ENCODE peak calls at places on chromosomes 3 and 15, in eight cellular contexts. T is colonic mucosa; Q is activated naive CD4-positive, alpha-beta T cell treated with anti-CD3 and anti-CD28 coated beads for 36 hours; A is RPMI7951; R is left cardiac atrium; U is T follicular helper cell; P is stimulated activated CD4-positive, alpha-beta T cell treated with anti-CD3 and anti-CD28 coated beads, Interleukin-1b, Interleukin-23, amount 100 ng/mL, for 4 hours; Z is NCI-H510A treated with DMSO at 0.1 percent for 48 hours. H is an unnamed sample.

GRCh38 chr3:5041315-5041714 is 62.1 kb downstream of the BHLHE40 start:
- DNase-seq in T (no peak), Q (no peak), A (no peak), R (no peak), U (no peak), P (no peak), Z (no peak), H (no peak)

GRCh38 chr3:194985031-194985578 is 285.9 kb downstream of the XXYLT1 start:
- DNase-seq in T (peak; percentile 77), Q (no peak), A (peak; percentile 75), R (peak; percentile 69), U (no peak), P (no peak), Z (peak; percentile 9), H (no peak)

GRCh38 chr15:51969728-51970127 is 1.9 kb downstream of the LEO1 start:
- DNase-seq in T (no peak), Q (no peak), A (peak; percentile 72), R (no peak), U (no peak), P (no peak), Z (no peak), H (no peak)

GRCh38 chr3:8324727-8325126 is 176.9 kb upstream of the LMCD1 start:
- DNase-seq in T (no peak), Q (peak; percentile 48), A (peak; percentile 16), R (peak; percentile 50), U (peak; percentile 32), P (peak; percentile 9), Z (no peak), H (peak; percentile 62)

GRCh38 chr3:143199998-143200909 is 80.7 kb downstream of the CHST2 start:
- DNase-seq in T (no peak), Q (no peak), A (no peak), R (no peak), U (no peak), P (no peak), Z (no peak), H (no peak)

GRCh38 chr3:25594007-25594502 is 70.7 kb downstream of the TOP2B start:
- DNase-seq in T (no peak), Q (no peak), A (peak; percentile 82), R (peak; percentile 39), U (no peak), P (no peak), Z (no peak), H (no peak)

GRCh38 chr3:13823186-13823585 is 56.7 kb downstream of the WNT7A start:
- DNase-seq in T (no peak), Q (no peak), A (peak; percentile 41), R (no peak), U (no peak), P (no peak), Z (no peak), H (no peak)

GRCh38 chr3:49295489-49296058 is 18.5 kb upstream of the C3orf62 start:
- DNase-seq in T (no peak), Q (peak; percentile 51), A (peak; percentile 41), R (no peak), U (peak; percentile 11), P (no peak), Z (no peak), H (peak; percentile 28)

GRCh38 chr3:55203006-55203405 is 275.1 kb upstream of the LRTM1 start:
- DNase-seq in T (no peak), Q (no peak), A (peak; percentile 89), R (no peak), U (no peak), P (no peak), Z (no peak), H (no peak)

GRCh38 chr3:177574232-177574856 is 377.1 kb upstream of the TBL1XR1 start:
- DNase-seq in T (peak; percentile 82), Q (no peak), A (peak; percentile 33), R (peak; percentile 67), U (no peak), P (no peak), Z (peak; percentile 64), H (no peak)

GRCh38 chr15:61748529-61748928 is 311.7 kb downstream of the VPS13C start:
- DNase-seq in T (no peak), Q (no peak), A (peak; percentile 39), R (no peak), U (no peak), P (no peak), Z (peak; percentile 28), H (no peak)

GRCh38 chr15:74489518-74490338 is 28.8 kb upstream of the UBL7 start:
- DNase-seq in T (peak; percentile 31), Q (peak; percentile 83), A (peak; percentile 49), R (peak; percentile 31), U (peak; percentile 48), P (peak; percentile 56), Z (peak; percentile 17), H (peak; percentile 80)

GRCh38 chr3:48432411-48433371 is 2.8 kb upstream of the PLXNB1 start:
- DNase-seq in T (peak; percentile 46), Q (no peak), A (no peak), R (no peak), U (no peak), P (no peak), Z (no peak), H (no peak)

GRCh38 chr3:41241800-41242571 is 42.7 kb downstream of the CTNNB1 start:
- DNase-seq in T (no peak), Q (no peak), A (no peak), R (no peak), U (no peak), P (no peak), Z (no peak), H (no peak)

GRCh38 chr3:120608506-120608905 is 12.4 kb downstream of the NDUFB4 start:
- DNase-seq in T (no peak), Q (no peak), A (no peak), R (no peak), U (no peak), P (no peak), Z (no peak), H (no peak)